ENCODE peak calls at places on chromosomes 16 and 17, in four cellular contexts. Q is adipocyte, H is kidney epithelial cell, F is IMR-90. W is an unnamed sample.

GRCh38 chr16:73308776-73309175 is 260.8 kb upstream of the ZFHX3 start:
- DNase-seq in Q (no peak), F (no peak), H (no peak), W (no peak)

GRCh38 chr17:43020789-43021738 is 1.1 kb downstream of the VAT1 start:
- DNase-seq in H (no peak), Q (peak; percentile 80), F (peak; percentile 50), W (peak; percentile 55)

GRCh38 chr16:55571191-55571897 is 4.9 kb downstream of the CAPNS2 start:
- DNase-seq in Q (no peak), H (no peak), F (no peak), W (no peak)

GRCh38 chr17:74528491-74529199 is 2.6 kb downstream of the CD300LB start:
- DNase-seq in Q (no peak), H (no peak), F (no peak), W (no peak)

GRCh38 chr16:70642633-70643032 is 3.7 kb upstream of the IL34 start:
- DNase-seq in H (no peak), Q (no peak), F (no peak), W (no peak)

GRCh38 chr16:72967941-72968340 is 80.0 kb downstream of the ZFHX3 start:
- DNase-seq in F (no peak), Q (no peak), H (no peak), W (no peak)

GRCh38 chr16:68995011-68995504 is 110.4 kb upstream of the HAS3 start:
- DNase-seq in H (peak; percentile 38), Q (peak; percentile 44), F (peak; percentile 58), W (peak; percentile 23)

GRCh38 chr16:53549970-53550406 is 47.0 kb upstream of the AKTIP start:
- DNase-seq in Q (peak; percentile 93), H (peak; percentile 14), F (peak; percentile 82), W (peak; percentile 85)

GRCh38 chr17:40316571-40317344 is 7.8 kb downstream of the RARA start:
- DNase-seq in F (peak; percentile 75), Q (peak; percentile 85), H (no peak), W (peak; percentile 81)

GRCh38 chr16:4954714-4955113 is 3.4 kb upstream of the SEC14L5 start:
- DNase-seq in Q (no peak), F (peak; percentile 29), H (no peak), W (no peak)

GRCh38 chr17:66747561-66748275 is 87.2 kb upstream of the CACNG5 start:
- DNase-seq in H (no peak), F (peak; percentile 80), Q (peak; percentile 13), W (peak; percentile 82)

GRCh38 chr16:46947900-46948547 is 25.4 kb downstream of the DNAJA2 start:
- DNase-seq in Q (peak; percentile 68), H (no peak), F (peak; percentile 49), W (peak; percentile 48)

GRCh38 chr16:22189473-22190168 is 16.5 kb upstream of the EEF2K start:
- DNase-seq in F (peak; percentile 16), Q (peak; percentile 15), H (no peak), W (peak; percentile 44)

GRCh38 chr17:9644910-9645751 is at the start of gene USP43:
- DNase-seq in H (no peak), Q (peak; percentile 12), F (no peak), W (no peak)

GRCh38 chr17:49989518-49989880 is 5.5 kb downstream of the DLX3 start:
- DNase-seq in H (no peak), F (no peak), Q (no peak), W (no peak)
- H3K4me3 ChIP-seq in H (no peak overlapping the region), F (no peak overlapping the region), Q (no peak overlapping the region), W (no peak overlapping the region)

GRCh38 chr17:35448899-35449227 is 297 bp upstream of the SLFN13 start:
- DNase-seq in H (no peak), F (no peak), Q (no peak), W (no peak)

GRCh38 chr17:35448214-35448898 is at the start of gene SLFN13:
- DNase-seq in H (peak; percentile 49), Q (peak; percentile 57), F (peak; percentile 64), W (peak; percentile 56)

GRCh38 chr17:35449371-35449931 is 885 bp upstream of the SLFN13 start:
- DNase-seq in H (no peak), F (no peak), Q (no peak), W (peak; percentile 21)

DNA sequence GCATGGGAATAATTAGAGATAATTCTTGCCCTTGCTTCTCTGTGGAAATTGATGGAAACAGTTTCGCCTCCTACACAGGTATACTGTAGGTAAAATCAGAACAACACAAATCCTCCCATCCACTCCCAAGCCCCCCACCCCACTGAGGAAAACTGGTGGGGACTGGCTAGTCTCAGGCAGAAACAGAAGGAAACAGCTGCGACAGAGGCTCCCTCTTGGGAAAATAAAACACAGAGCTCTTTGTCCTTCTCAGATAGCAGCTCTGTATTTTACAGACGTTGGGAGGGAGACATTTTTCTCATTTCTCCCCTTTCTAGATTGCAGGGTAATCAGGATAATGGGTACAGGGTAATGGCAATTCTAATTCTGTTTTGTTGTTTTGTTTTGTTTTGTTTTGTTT is 1.1 kb downstream of the SLFN13 start:
- DNase-seq in H (no peak), F (no peak), Q (no peak), W (no peak)
- H3K4me3 ChIP-seq in H (peak overlapping the region; percentile 57), F (no peak overlapping the region), Q (no peak overlapping the region), W (no peak overlapping the region)

GRCh38 chr17:77542551-77543490 is 402.1 kb downstream of the SEC14L1 start:
- DNase-seq in F (peak; percentile 78), H (peak; percentile 32), Q (peak; percentile 95), W (peak; percentile 80)

GRCh38 chr17:77543779-77544178 is 403.0 kb downstream of the SEC14L1 start:
- DNase-seq in H (no peak), F (no peak), Q (no peak), W (no peak)

GRCh38 chr17:77544347-77544746 is 403.6 kb downstream of the SEC14L1 start:
- DNase-seq in Q (no peak), H (no peak), F (no peak), W (no peak)

GRCh38 chr17:77548967-77549366 is 408.2 kb downstream of the SEC14L1 start:
- DNase-seq in Q (no peak), F (no peak), H (no peak), W (no peak)

GRCh38 chr17:77546772-77547201 is 406.0 kb downstream of the SEC14L1 start:
- DNase-seq in F (no peak), H (no peak), Q (no peak), W (no peak)
- H3K4me3 ChIP-seq in F (no peak overlapping the region), H (peak overlapping the region; percentile 4), Q (no peak overlapping the region), W (no peak overlapping the region)

DNA sequence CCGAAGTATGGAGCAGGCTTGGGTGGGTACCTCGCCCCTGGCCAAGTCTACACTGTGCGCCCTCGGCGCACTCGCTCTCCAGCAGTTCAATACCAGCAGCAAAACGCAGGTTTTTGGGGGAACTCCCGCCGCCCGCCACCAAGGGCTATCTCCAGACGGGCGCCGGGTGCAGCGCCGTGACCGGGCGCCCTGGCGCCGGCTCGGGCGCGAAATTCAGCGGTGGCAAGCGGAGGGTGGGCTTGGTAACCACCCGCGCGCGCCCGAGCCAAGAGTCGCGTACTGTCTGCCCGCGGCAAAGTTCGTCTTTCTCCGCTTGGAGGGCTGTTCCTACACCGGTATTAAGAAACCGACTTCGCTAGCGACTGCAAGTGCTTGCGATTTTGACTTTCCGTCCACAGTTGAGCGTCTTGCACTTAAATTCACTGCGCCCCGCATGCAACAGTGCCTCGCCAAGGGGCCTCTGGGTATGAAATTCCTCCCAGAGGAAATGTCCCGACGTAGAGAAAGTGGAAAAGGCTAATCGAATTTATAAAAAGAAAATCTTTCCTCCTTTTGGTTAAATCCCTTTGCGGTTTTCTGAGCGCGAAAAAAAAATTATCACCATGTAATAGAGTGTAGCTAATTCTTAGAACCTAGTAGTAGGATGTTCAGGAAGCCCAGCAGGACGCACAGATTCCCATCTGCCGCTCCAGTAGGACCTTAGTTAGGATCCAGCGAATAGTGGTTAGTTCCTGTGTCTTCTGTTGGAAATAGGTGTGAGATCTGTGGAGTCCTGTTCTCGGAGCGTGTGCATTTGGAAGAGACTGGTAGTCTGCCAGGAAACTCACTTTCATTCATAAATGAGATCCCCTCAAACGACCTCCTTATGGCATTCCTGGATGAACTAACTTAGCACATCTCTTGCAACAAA is 5.1 kb upstream of the SALL1 start:
- DNase-seq in F (peak; percentile 49), Q (peak; percentile 43), H (no peak), W (peak; percentile 74)
- H3K4me3 ChIP-seq in F (peak overlapping the region; percentile 43), Q (peak overlapping the region; percentile 78), H (peak overlapping the region; percentile 69), W (peak overlapping the region; percentile 82)

GRCh38 chr16:25084797-25085196 is 26.7 kb upstream of the LCMT1 start:
- DNase-seq in F (no peak), Q (no peak), H (no peak), W (no peak)

GRCh38 chr16:25081702-25082101 is 29.8 kb upstream of the LCMT1 start:
- DNase-seq in Q (no peak), H (no peak), F (no peak), W (no peak)

GRCh38 chr16:25080420-25081131 is 31.0 kb upstream of the LCMT1 start:
- DNase-seq in Q (no peak), F (no peak), H (no peak), W (no peak)

GRCh38 chr16:25078386-25078978 is 33.1 kb upstream of the LCMT1 start:
- DNase-seq in Q (no peak), H (no peak), F (no peak), W (no peak)

GRCh38 chr16:25079637-25080375 is 31.7 kb upstream of the LCMT1 start:
- DNase-seq in Q (no peak), F (no peak), H (no peak), W (no peak)
- H3K4me3 ChIP-seq in Q (no peak overlapping the region), F (no peak overlapping the region), H (no peak overlapping the region), W (no peak overlapping the region)

GRCh38 chr16:86507173-86508027 is 2.9 kb upstream of the FOXF1 start:
- DNase-seq in Q (no peak), F (peak; percentile 55), H (no peak), W (no peak)
- H3K4me3 ChIP-seq in Q (no peak overlapping the region), F (peak overlapping the region; percentile 98), H (no peak overlapping the region), W (peak overlapping the region; percentile 20)

GRCh38 chr17:48545022-48545376 is at the start of gene HOXB2:
- DNase-seq in Q (no peak), H (no peak), F (peak; percentile 77), W (peak; percentile 81)
- H3K4me3 ChIP-seq in Q (peak within 1 kb of the TSS; percentile 95), H (peak within 1 kb of the TSS; percentile 87), F (peak within 1 kb of the TSS; percentile 96), W (peak within 1 kb of the TSS; percentile 93)

GRCh38 chr17:15493031-15493750 is 25.8 kb upstream of the CDRT4 start:
- DNase-seq in F (no peak), H (no peak), Q (no peak), W (no peak)

GRCh38 chr17:15492186-15492585 is 24.8 kb upstream of the CDRT4 start:
- DNase-seq in Q (no peak), H (no peak), F (no peak), W (no peak)

GRCh38 chr17:15496735-15497134 is 29.3 kb upstream of the CDRT4 start:
- DNase-seq in Q (no peak), H (no peak), F (no peak), W (no peak)

GRCh38 chr17:15498107-15498506 is 30.7 kb upstream of the CDRT4 start:
- DNase-seq in Q (no peak), H (no peak), F (no peak), W (no peak)

GRCh38 chr17:15494821-15495220 is 27.4 kb upstream of the CDRT4 start:
- DNase-seq in H (no peak), Q (no peak), F (no peak), W (no peak)
- H3K4me3 ChIP-seq in H (no peak overlapping the region), Q (no peak overlapping the region), F (no peak overlapping the region), W (no peak overlapping the region)

GRCh38 chr16:75249441-75249840 is 2.0 kb downstream of the BCAR1 start:
- DNase-seq in H (no peak), F (no peak), Q (no peak), W (no peak)
- H3K4me3 ChIP-seq in H (peak overlapping the region; percentile 88), F (no peak overlapping the region), Q (peak overlapping the region; percentile 91), W (peak overlapping the region; percentile 78)

W was measured in astrocyte of the spinal cord.